ENCODE peak calls at places on chromosome 5, in four cellular contexts. C is HCT116, K is HepG2, V is K562. X is an unnamed sample.

GRCh38 chr5:116415989-116416388 is 158.6 kb downstream of the SEMA6A start:
- DNase-seq in V (no peak), K (no peak), C (no peak), X (no peak)

GRCh38 chr5:90968319-90968718 is 409.7 kb downstream of the ADGRV1 start:
- DNase-seq in K (no peak), C (no peak), V (no peak), X (no peak)

GRCh38 chr5:54904425-54904824 is 81.0 kb downstream of the ESM1 start:
- DNase-seq in V (no peak), C (no peak), K (peak; percentile 21), X (no peak)

GRCh38 chr5:176447538-176447981 is 625 bp upstream of the FAF2 start:
- DNase-seq in K (no peak), C (no peak), V (peak; percentile 56), X (no peak)

GRCh38 chr5:132067941-132068808 is 5.4 kb upstream of the CSF2 start:
- DNase-seq in K (no peak), V (no peak), C (no peak), X (no peak)

GRCh38 chr5:84602371-84602771 is 217.7 kb upstream of the EDIL3 start:
- DNase-seq in K (no peak), C (no peak), V (no peak), X (no peak)

GRCh38 chr5:36607114-36607561 is 732 bp downstream of the SLC1A3 start:
- DNase-seq in V (no peak), C (peak; percentile 33), K (no peak), X (no peak)

GRCh38 chr5:74810915-74811314 is 43.9 kb downstream of the NSA2 start:
- DNase-seq in V (no peak), C (no peak), K (no peak), X (no peak)

GRCh38 chr5:90169078-90169477 is 240.5 kb downstream of the CETN3 start:
- DNase-seq in K (no peak), V (no peak), C (no peak), X (no peak)

GRCh38 chr5:170297589-170298462 is at the start of gene LCP2:
- DNase-seq in K (no peak), C (no peak), V (no peak), X (no peak)

GRCh38 chr5:129858126-129858675 is 46.1 kb upstream of the CHSY3 start:
- DNase-seq in V (no peak), K (no peak), C (no peak), X (no peak)

GRCh38 chr5:124599048-124599973 is 147.1 kb downstream of the ZNF608 start:
- DNase-seq in K (peak; percentile 96), V (no peak), C (no peak), X (peak; percentile 43)

GRCh38 chr5:163434410-163434866 is 3.0 kb upstream of the CCNG1 start:
- DNase-seq in C (no peak), V (no peak), K (no peak), X (no peak)

GRCh38 chr5:66169534-66169933 is 25.4 kb downstream of the SREK1 start:
- DNase-seq in C (no peak), V (no peak), K (no peak), X (no peak)

GRCh38 chr5:66174338-66174737 is 30.2 kb downstream of the SREK1 start:
- DNase-seq in C (no peak), K (peak; percentile 3), V (no peak), X (no peak)

GRCh38 chr5:66170196-66170919 is 26.3 kb downstream of the SREK1 start:
- DNase-seq in V (no peak), K (no peak), C (no peak), X (no peak)

GRCh38 chr5:66168226-66168625 is 24.1 kb downstream of the SREK1 start:
- DNase-seq in C (no peak), K (no peak), V (no peak), X (no peak)

GRCh38 chr5:66171349-66172344 is 27.5 kb downstream of the SREK1 start:
- DNase-seq in V (peak; percentile 39), C (no peak), K (peak; percentile 32), X (no peak)
- TF ChIP-seq TCF7L2 in V (no peak), C (no peak), K (no peak), X (no peak)

DNA sequence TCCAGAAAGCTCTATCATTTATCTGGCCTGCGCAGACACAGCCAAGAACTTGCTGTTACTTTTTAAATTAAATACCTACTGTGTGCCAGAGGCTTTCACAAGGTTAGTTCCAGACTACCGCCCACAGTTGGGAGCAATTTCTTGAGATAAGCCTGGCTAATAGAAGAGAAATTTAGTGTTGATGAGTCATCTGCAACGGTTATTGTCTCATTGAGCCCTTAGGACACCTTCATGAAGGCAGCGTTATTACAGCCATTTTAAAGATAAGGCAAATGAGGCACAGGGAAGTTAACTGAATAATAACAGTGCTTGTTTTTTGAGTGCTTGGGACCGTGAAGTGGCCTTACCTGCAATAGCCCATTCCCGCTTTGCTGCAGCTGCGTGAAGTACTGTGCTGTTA is 292.9 kb upstream of the MSX2 start:
- DNase-seq in V (no peak), K (no peak), C (no peak), X (no peak)
- TF ChIP-seq TCF7L2 in V (no peak), K (no peak), C (no peak), X (no peak)

DNA sequence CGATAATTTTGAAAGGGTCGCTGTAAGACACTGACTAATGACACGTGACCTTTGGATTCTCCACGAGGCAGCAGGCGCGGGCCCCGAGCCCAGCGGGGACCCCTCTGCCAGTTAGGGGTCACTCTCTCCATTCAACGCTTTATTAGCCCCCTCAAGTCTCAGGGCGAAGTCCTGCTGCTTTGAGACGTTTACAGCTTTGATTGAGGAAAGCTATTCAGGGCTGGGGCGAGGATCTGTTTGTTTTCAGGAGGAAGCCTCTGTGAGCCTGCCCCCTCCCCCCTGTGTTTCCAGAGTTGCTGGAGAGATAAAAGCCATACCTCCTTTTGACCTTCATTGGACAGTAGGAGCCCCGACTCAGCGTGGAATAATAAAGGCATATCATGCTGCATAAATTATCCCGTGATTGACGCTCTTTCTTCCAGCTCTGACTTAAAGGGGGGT is 31.4 kb upstream of the MSX2 start:
- DNase-seq in K (no peak), C (no peak), V (no peak), X (no peak)
- TF ChIP-seq TCF7L2 in K (no peak), C (no peak), V (no peak), X (no peak)

DNA sequence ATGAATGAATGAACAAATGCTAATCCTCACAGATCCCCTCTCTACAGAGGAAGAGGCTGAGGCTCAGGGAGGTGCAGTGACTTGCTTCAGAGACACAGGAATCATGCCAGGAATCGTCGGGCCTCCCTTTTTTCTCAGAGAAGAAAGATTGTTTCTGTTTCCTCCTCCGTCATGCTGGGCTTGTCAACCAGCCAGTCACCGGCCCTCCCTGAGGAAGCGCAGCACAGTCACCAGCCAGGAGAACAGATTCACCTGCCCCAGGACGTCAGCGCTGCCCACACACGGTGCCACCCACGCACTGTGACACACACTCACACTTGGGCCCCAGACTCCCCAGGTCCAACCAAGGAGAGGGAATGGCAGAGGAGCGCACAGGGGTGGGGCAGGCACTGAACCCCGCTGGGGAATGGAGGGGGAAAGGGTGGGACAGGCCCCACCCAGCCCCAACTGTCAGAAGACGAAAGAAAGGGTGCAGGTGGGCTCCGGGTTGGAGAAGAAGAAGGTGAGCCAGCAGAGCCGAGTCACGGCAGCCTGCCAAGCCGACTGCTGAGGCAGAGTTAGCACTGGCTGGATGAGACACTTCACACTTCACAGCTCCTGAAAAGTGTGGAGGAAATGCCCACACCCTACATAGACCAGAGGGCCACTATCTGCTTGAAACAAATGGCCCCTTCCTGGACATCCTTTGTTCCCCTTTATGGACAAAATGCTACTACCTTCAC is 13.8 kb upstream of the ERGIC1 start:
- DNase-seq in K (no peak), V (peak; percentile 29), C (peak; percentile 7), X (no peak)
- TF ChIP-seq TCF7L2 in K (no peak), V (no peak), C (no peak), X (no peak)